ENCODE peak calls at places on chromosome 22, in eight cellular contexts. C is suprapubic skin, K is ovary, A is K562, G is esophagus muscularis mucosa, H is transverse colon, L is A549, F is stomach. V is an unnamed sample.

GRCh38 chr22:24440270-24440717 is 12.9 kb downstream of the ADORA2A start:
- DNase-seq in K (no peak), G (no peak), C (no peak), A (no peak), H (no peak), L (no peak), F (no peak), V (no peak)

GRCh38 chr22:42992886-42993479 is 22.0 kb downstream of the PACSIN2 start:
- DNase-seq in A (no peak), C (no peak), H (no peak), K (no peak), F (peak; percentile 7), L (no peak), G (no peak), V (no peak)

GRCh38 chr22:36384766-36385400 is 2.9 kb downstream of the MYH9 start:
- DNase-seq in F (no peak), G (no peak), A (no peak), K (no peak), H (no peak), C (no peak), L (no peak), V (no peak)

GRCh38 chr22:37409031-37409430 is 18.2 kb downstream of the ELFN2 start:
- DNase-seq in A (no peak), C (no peak), L (no peak), H (no peak), F (no peak), K (no peak), G (no peak), V (no peak)

GRCh38 chr22:24333301-24333700 is 62.7 kb downstream of the SPECC1L start:
- DNase-seq in A (no peak), C (no peak), H (no peak), F (no peak), L (no peak), G (no peak), K (no peak), V (no peak)

GRCh38 chr22:24683671-24684070 is 80.7 kb downstream of the GGT1 start:
- DNase-seq in A (no peak), F (no peak), H (no peak), L (no peak), C (no peak), G (no peak), K (no peak), V (no peak)

GRCh38 chr22:35620624-35621245 is 3.6 kb upstream of the MB start:
- DNase-seq in L (no peak), G (no peak), K (no peak), H (no peak), F (no peak), C (no peak), A (no peak), V (no peak)

GRCh38 chr22:32579533-32580220 is 105.1 kb downstream of the FBXO7 start:
- DNase-seq in C (peak; percentile 61), G (no peak), F (no peak), H (no peak), K (no peak), A (no peak), L (no peak), V (no peak)

GRCh38 chr22:26292667-26292995 is 123.4 kb downstream of the SEZ6L start:
- DNase-seq in G (no peak), L (no peak), A (no peak), K (no peak), H (no peak), C (no peak), F (no peak), V (no peak)

GRCh38 chr22:22196018-22196533 is 48.5 kb upstream of the VPREB1 start:
- DNase-seq in H (peak; percentile 21), K (no peak), G (peak; percentile 45), F (no peak), C (no peak), A (no peak), L (no peak), V (no peak)

GRCh38 chr22:19631899-19632670 is 82.2 kb upstream of the SEPTIN5 start:
- DNase-seq in A (peak; percentile 95), C (peak; percentile 24), K (no peak), G (no peak), H (no peak), L (peak; percentile 46), F (no peak), V (no peak)

GRCh38 chr22:19997561-19998231 is 18.9 kb downstream of the ARVCF start:
- DNase-seq in A (no peak), F (no peak), G (no peak), C (no peak), K (peak; percentile 15), H (no peak), L (no peak), V (no peak)

GRCh38 chr22:26825960-26826359 is 168.6 kb downstream of the MIAT start:
- DNase-seq in A (no peak), C (no peak), L (no peak), F (no peak), G (no peak), K (no peak), H (no peak), V (no peak)

GRCh38 chr22:36977401-36977861 is 41.8 kb downstream of the TST start:
- DNase-seq in K (peak; percentile 53), G (no peak), F (peak; percentile 67), C (no peak), H (peak; percentile 86), L (peak; percentile 70), A (peak; percentile 63), V (peak; percentile 21)

GRCh38 chr22:31504282-31504681 is 7.9 kb downstream of the SFI1 start:
- DNase-seq in H (no peak), F (no peak), C (no peak), L (no peak), G (no peak), A (no peak), K (no peak), V (no peak)

GRCh38 chr22:31055322-31056159 is 25.6 kb upstream of the SMTN start:
- DNase-seq in F (peak; percentile 94), A (no peak), L (peak; percentile 92), K (peak; percentile 90), H (peak; percentile 82), G (peak; percentile 96), C (peak; percentile 93), V (peak; percentile 76)

GRCh38 chr22:30636226-30637077 is 871 bp downstream of the SLC35E4 start:
- DNase-seq in F (peak; percentile 28), H (peak; percentile 48), K (peak; percentile 44), L (no peak), A (no peak), G (no peak), C (no peak), V (no peak)

GRCh38 chr22:38867124-38867455 is 4.9 kb downstream of the CBX6 start:
- DNase-seq in F (no peak), G (no peak), H (no peak), L (no peak), K (no peak), A (no peak), C (no peak), V (no peak)
- TF ChIP-seq EP300 in F (no peak), G (no peak), H (no peak), L (no peak), K (no peak), A (no peak), C (no peak), V (no peak)

DNA sequence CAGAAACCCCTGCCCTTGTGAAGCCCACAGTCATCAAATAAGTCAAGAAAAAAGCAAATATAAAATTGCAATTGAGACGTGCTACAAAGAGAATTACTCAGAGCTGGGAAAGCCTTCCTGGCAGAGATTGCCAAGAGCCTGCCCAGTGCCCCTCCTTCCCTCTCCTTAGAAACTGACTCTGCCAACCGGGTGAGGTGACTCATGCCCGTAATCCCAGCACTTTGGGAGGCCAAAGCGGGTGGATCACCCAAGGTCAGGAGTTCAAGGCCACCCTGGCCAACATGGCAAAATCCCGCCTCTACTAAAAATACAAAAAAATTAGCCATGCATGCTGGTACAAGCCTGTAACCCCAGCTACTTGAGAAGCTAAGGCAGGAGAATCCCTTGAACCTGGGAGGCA is 76.0 kb upstream of the RTL6 start:
- DNase-seq in A (no peak), K (peak; percentile 64), F (peak; percentile 41), L (peak; percentile 13), H (no peak), G (no peak), C (peak; percentile 70), V (no peak)
- TF ChIP-seq EP300 in A (no peak), K (no peak), F (no peak), L (no peak), H (no peak), G (no peak), C (no peak), V (no peak)

DNA sequence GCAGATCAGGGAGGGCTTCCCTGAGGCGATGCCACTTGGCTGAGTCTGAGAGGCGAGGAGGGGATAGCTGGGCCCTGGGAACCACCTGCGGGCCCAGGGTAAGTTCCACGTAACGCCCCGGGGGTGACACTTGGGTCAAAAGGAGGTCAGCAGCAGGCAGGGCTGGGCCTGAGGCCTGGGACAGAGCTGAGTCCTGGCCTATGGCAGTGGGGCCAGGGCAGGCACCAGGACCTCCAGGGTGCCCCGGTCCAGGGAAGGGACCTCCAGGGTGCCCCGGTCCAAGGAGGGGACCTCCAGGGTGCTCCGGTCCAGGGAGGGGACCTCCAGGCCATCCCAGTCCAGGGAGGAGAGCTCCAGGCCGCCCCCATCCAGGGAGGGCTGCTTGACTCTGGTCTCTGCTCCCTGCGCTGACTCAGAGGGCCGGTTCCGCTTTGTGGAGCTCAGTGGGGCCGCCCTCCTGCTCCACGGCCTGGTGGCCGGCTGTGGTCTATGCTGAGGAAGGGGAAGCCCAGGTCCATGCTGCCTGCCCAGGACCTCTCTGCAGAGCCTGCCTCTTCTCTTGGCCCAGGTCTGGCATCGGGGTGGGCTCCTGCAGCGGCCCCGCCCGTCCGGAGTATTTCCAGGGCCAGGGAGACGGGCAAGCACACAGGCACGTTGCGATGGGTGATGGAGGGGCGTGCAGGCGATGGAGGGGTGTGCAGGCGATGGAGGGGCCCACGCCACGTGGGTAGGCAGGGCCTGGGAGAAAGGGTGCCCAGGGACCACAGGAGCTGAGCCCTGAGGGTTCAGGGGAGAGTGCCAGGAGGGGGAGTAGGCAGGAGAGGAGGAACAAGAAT is 19.5 kb upstream of the WNT7B start:
- DNase-seq in L (no peak), C (no peak), G (no peak), A (no peak), F (no peak), K (peak; percentile 50), H (peak; percentile 48), V (no peak)
- TF ChIP-seq EP300 in L (no peak), C (no peak), G (no peak), A (no peak), F (no peak), K (no peak), H (no peak), V (no peak)

GRCh38 chr22:27906241-27906640 is 12.8 kb downstream of the PITPNB start:
- DNase-seq in H (no peak), F (no peak), K (no peak), G (no peak), L (no peak), C (no peak), A (no peak), V (no peak)

GRCh38 chr22:27900153-27900552 is 18.9 kb downstream of the PITPNB start:
- DNase-seq in C (no peak), K (no peak), F (no peak), A (no peak), L (no peak), G (no peak), H (no peak), V (no peak)

GRCh38 chr22:27903805-27904473 is 15.1 kb downstream of the PITPNB start:
- DNase-seq in K (no peak), A (no peak), C (no peak), F (no peak), G (no peak), L (no peak), H (no peak), V (no peak)

GRCh38 chr22:27911329-27911728 is 7.7 kb downstream of the PITPNB start:
- DNase-seq in A (no peak), K (no peak), L (no peak), G (no peak), H (no peak), F (no peak), C (no peak), V (no peak)

GRCh38 chr22:27905638-27906037 is 13.4 kb downstream of the PITPNB start:
- DNase-seq in H (no peak), K (no peak), G (no peak), C (no peak), A (no peak), F (no peak), L (no peak), V (no peak)
- TF ChIP-seq EP300 in H (no peak), K (no peak), G (no peak), C (no peak), A (no peak), F (no peak), L (no peak), V (no peak)